ENCODE peak calls at places on chromosomes 6 and 20, in five cellular contexts. A, V, J, Q and X are unnamed samples. For H3K4me1, the result is how much of the 10 kb centered on the place peaks cover.

GRCh38 chr6:57224769-57225515 is 2.8 kb upstream of the RAB23 start:
- DNase-seq in V (peak), Q (peak), J (no peak), A (no peak), X (no peak)

GRCh38 chr6:164208371-164208770 is 793.9 kb downstream of the QKI start:
- DNase-seq in J (no peak), V (no peak), A (no peak), Q (peak), X (no peak)

GRCh38 chr6:37173573-37174195 is 3.7 kb downstream of the PIM1 start:
- DNase-seq in Q (no peak), V (peak), J (no peak), A (no peak), X (peak)

GRCh38 chr6:32075781-32076494 is 33.2 kb downstream of the TNXB start:
- DNase-seq in J (no peak), Q (no peak), V (no peak), A (no peak), X (no peak)

GRCh38 chr6:88361298-88361697 is 195.2 kb upstream of the CNR1 start:
- DNase-seq in V (no peak), A (no peak), Q (peak), J (no peak), X (no peak)

GRCh38 chr20:58308290-58308679 is 1.2 kb upstream of the RAB22A start:
- DNase-seq in Q (no peak), A (no peak), V (no peak), J (no peak), X (no peak)

GRCh38 chr6:111677186-111677990 is 71.7 kb upstream of the TRAF3IP2 start:
- DNase-seq in A (peak), J (no peak), V (no peak), Q (no peak), X (no peak)

GRCh38 chr6:18507018-18507415 is 119.9 kb downstream of the RNF144B start:
- DNase-seq in Q (no peak), A (peak), V (peak), J (no peak), X (no peak)

GRCh38 chr20:34439168-34439567 is 76.1 kb downstream of the ITCH start:
- DNase-seq in Q (no peak), J (no peak), A (no peak), V (no peak), X (no peak)

GRCh38 chr6:33828764-33829731 is 25.2 kb upstream of the MLN start:
- DNase-seq in Q (no peak), A (no peak), J (no peak), V (peak), X (no peak)

GRCh38 chr6:21214738-21215448 is 378.7 kb upstream of the SOX4 start:
- DNase-seq in Q (no peak), J (no peak), V (no peak), A (no peak), X (no peak)

GRCh38 chr6:150456902-150457643 is 88.3 kb downstream of the IYD start:
- DNase-seq in V (no peak), J (no peak), A (no peak), Q (no peak), X (no peak)

GRCh38 chr6:166936079-166936787 is 20.1 kb downstream of the RNASET2 start:
- DNase-seq in Q (no peak), A (no peak), V (no peak), J (no peak), X (peak)

GRCh38 chr6:39088331-39088730 is 26.7 kb downstream of the SAYSD1 start:
- DNase-seq in Q (peak), J (peak), V (peak), A (peak), X (no peak)

GRCh38 chr20:38355161-38356012 is 9.1 kb downstream of the LBP start:
- DNase-seq in J (no peak), V (no peak), A (no peak), Q (no peak), X (no peak)

GRCh38 chr6:5115168-5115567 is 30.0 kb downstream of the PPP1R3G start:
- DNase-seq in J (no peak), A (no peak), Q (no peak), V (peak), X (no peak)

GRCh38 chr20:55515831-55516230 is 489.5 kb downstream of the CBLN4 start:
- DNase-seq in A (no peak), Q (no peak), J (no peak), V (no peak), X (no peak)

GRCh38 chr20:55514498-55514897 is 490.8 kb downstream of the CBLN4 start:
- DNase-seq in Q (no peak), A (no peak), J (no peak), V (no peak), X (no peak)

DNA sequence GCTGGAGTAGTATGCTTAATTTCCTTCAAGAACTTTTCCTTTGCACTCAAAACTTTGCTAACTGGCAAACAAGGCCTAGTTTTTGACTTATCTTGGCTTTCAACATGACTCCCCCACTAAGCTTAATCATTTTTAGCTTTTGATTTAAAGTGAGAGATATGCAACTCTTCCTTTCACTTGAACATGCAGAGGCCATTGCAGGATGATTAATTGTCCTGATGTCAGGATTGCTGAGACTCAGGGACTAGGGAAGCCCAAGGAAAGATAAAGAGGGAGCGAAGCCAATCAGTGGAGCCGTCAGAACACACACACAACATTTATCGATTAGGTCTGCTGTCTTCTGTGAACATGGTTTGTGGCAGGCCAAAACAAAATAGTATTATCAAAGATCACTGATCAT is 491.4 kb downstream of the CBLN4 start:
- DNase-seq in Q (no peak), V (no peak), J (no peak), A (no peak), X (no peak)
- H3K4me1 ChIP-seq in Q (under half), V (under half), J (under half), A (under half), X (under half)

DNA sequence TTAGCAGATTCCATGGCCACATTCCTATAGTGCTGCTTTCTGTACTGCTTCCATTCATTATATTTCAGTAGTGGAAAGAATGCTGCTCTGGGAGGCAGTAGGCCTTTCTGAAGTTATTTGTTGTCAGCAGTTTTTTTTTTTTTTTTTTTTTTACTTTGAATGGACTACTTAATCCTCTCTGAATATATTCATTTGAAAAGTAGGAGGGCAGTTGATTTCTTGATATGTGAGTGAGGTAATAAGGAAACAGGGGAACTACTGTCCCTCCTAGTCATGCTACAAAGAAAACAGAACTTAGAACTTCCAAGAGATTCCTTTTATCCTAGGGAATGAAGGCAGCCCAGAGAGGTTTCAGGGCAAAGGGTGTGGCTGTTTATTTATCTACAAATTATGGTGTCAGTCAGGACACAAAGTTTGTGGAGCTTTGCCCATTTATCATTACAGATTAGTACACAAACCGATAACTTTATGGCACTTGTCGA is 155.9 kb downstream of the JARID2 start:
- DNase-seq in J (no peak), A (no peak), V (no peak), Q (no peak), X (no peak)
- TF ChIP-seq EZH2 in J (no peak), A (no peak), V (no peak), Q (no peak), X (no peak)

DNA sequence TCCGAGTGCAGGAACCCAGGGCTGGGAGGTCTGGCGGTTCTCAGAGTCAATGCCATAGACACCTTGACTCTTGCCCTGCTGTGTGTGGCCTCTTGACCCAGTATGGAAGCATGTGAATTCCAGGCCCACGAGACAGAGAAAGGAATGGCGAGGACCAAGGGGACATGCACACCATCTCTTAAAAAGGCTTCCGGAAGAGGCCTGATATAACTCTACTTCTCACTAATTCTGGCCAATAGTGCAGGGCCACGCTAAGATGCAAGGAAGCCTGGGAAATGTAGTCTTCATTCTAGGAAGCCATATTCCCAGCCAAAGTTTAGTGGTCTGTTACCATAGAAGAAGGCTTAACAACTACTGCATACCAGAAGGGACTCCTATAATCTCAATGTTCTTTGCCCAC is 177.0 kb upstream of the KCNG1 start:
- DNase-seq in Q (no peak), V (peak), A (no peak), J (no peak), X (no peak)
- H3K4me1 ChIP-seq in Q (under half), V (under half), A (under half), J (under half), X (under half)

GRCh38 chr6:10420546-10421507 is 6.0 kb upstream of the TFAP2A start:
- DNase-seq in Q (no peak), V (no peak), A (peak), J (no peak), X (no peak)
- TF ChIP-seq EZH2 in Q (no peak), V (no peak), A (peak), J (no peak), X (no peak)